ENCODE peak calls at places on chromosomes 2 and 18, in eight cellular contexts. W, P, L, F, C, H, U and E are unnamed samples.

GRCh38 chr2:71713581-71714580 is 260.5 kb downstream of the DYSF start:
- DNase-seq in W (no peak), P (no peak), L (no peak), F (no peak), C (peak; percentile 60), H (peak; percentile 39), U (no peak), E (no peak)

GRCh38 chr2:108263425-108263824 is 23.7 kb downstream of the SULT1C3 start:
- DNase-seq in W (no peak), P (no peak), L (no peak), F (no peak), C (no peak), H (no peak), U (no peak), E (no peak)

GRCh38 chr18:78771496-78772368 is 207.9 kb upstream of the SALL3 start:
- DNase-seq in W (no peak), P (no peak), L (no peak), F (no peak), C (no peak), H (no peak), U (no peak), E (no peak)

GRCh38 chr2:234482807-234483206 is 14.1 kb downstream of the ARL4C start:
- DNase-seq in W (no peak), P (no peak), L (no peak), F (no peak), C (no peak), H (no peak), U (no peak), E (no peak)

GRCh38 chr18:12699747-12700146 is 2.8 kb downstream of the CEP76 start:
- DNase-seq in W (no peak), P (no peak), L (no peak), F (no peak), C (no peak), H (no peak), U (no peak), E (no peak)

GRCh38 chr2:184444623-184445223 is 153.6 kb upstream of the ZNF804A start:
- DNase-seq in W (no peak), P (no peak), L (no peak), F (no peak), C (no peak), H (no peak), U (no peak), E (no peak)

GRCh38 chr2:68762665-68763064 is 28.1 kb downstream of the ARHGAP25 start:
- DNase-seq in W (no peak), P (no peak), L (no peak), F (peak; percentile 37), C (no peak), H (peak; percentile 79), U (no peak), E (no peak)

GRCh38 chr2:72147303-72147970 is at the start of gene CYP26B1:
- DNase-seq in W (no peak), P (no peak), L (peak; percentile 12), F (no peak), C (peak; percentile 60), H (no peak), U (peak; percentile 60), E (peak; percentile 64)

GRCh38 chr2:134603966-134604365 is 114.8 kb downstream of the TMEM163 start:
- DNase-seq in W (no peak), P (no peak), L (no peak), F (no peak), C (no peak), H (no peak), U (no peak), E (no peak)

GRCh38 chr2:263774-264492 is at the start of gene SH3YL1:
- DNase-seq in W (peak; percentile 66), P (peak; percentile 69), L (peak; percentile 71), F (no peak), C (peak; percentile 71), H (no peak), U (no peak), E (peak; percentile 90)

GRCh38 chr2:58336416-58336815 is 95.3 kb upstream of the FANCL start:
- DNase-seq in W (no peak), P (no peak), L (no peak), F (no peak), C (no peak), H (no peak), U (no peak), E (no peak)

GRCh38 chr18:41134426-41134825 is 820.6 kb upstream of the PIK3C3 start:
- DNase-seq in W (no peak), P (no peak), L (no peak), F (no peak), C (no peak), H (peak; percentile 24), U (no peak), E (no peak)

GRCh38 chr2:234951386-234952269 is at the start of gene SH3BP4:
- DNase-seq in W (no peak), P (no peak), L (peak; percentile 38), F (peak; percentile 11), C (peak; percentile 86), H (peak; percentile 72), U (peak; percentile 85), E (peak; percentile 91)

GRCh38 chr2:83686863-83687262 is 772.2 kb downstream of the SUCLG1 start:
- DNase-seq in W (no peak), P (no peak), L (no peak), F (no peak), C (no peak), H (no peak), U (no peak), E (no peak)

GRCh38 chr2:27667439-27667838 is 3.8 kb downstream of the SLC4A1AP start:
- DNase-seq in W (no peak), P (no peak), L (no peak), F (no peak), C (no peak), H (no peak), U (no peak), E (no peak)

GRCh38 chr2:217942731-217943335 is 60.0 kb downstream of the TNS1 start:
- DNase-seq in W (no peak), P (no peak), L (no peak), F (no peak), C (no peak), H (no peak), U (peak; percentile 56), E (peak; percentile 68)
- H3K4me3 ChIP-seq in W (no peak overlapping the region), P (no peak overlapping the region), L (peak overlapping the region; percentile 67), F (no peak overlapping the region), C (peak overlapping the region; percentile 80), H (peak overlapping the region; percentile 63), U (peak overlapping the region; percentile 88), E (peak overlapping the region; percentile 86)

DNA sequence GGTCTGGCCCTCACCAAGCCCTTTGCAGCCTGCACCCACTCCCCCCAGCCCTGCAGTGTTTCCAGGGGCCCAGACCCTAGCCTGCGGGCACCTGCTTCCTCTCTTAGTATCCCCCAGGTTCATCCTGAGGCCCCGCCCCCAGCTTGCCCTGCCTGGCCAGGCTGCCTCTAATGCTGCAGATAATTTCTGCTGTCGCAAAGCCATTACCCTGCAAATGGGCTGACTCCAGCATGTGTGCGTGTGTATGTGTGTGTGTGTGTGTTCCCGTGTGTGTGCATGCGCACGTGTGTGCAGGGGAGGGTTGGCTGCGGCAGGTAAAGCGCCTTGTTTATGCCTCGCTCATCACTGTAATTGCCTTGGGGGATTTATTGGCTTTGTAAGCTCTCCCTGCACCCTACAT is 7.6 kb upstream of the PRSS56 start:
- DNase-seq in W (no peak), P (no peak), L (no peak), F (no peak), C (no peak), H (no peak), U (no peak), E (no peak)
- H3K27ac ChIP-seq in W (no peak overlapping the region), P (no peak overlapping the region), L (no peak overlapping the region), F (no peak overlapping the region), C (no peak overlapping the region), H (no peak overlapping the region), U (no peak overlapping the region), E (no peak overlapping the region)

DNA sequence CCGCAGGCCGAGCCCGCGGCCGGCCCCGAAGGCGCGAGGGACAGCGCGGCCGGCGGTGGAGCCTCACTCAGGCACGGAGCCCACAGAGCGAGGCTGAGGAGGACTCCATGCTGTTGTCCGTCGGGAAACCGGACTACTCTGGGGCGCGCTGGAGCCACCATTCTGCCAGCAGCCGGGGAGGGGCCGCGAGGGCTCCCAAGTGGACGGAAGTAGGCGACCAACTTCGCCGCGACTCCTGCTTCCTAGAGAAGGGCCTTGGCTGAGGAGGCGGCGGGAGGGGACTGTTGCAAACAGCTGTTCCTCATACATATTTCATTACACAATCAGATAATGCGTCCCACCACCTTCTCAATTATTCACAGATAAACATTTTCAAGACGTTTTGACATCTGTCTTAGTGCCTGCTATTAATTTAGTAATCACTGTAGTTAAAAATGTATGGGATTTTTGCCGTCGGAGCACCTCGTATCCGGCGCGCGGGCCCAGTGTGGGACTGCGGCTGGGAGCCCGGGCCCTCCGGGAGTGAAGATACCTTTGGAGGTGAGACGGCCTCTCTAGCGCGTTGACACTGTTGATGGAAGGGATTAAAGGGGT is 11.7 kb upstream of the SIX3 start:
- DNase-seq in W (no peak), P (no peak), L (no peak), F (no peak), C (no peak), H (no peak), U (no peak), E (no peak)
- H3K4me3 ChIP-seq in W (no peak overlapping the region), P (no peak overlapping the region), L (no peak overlapping the region), F (no peak overlapping the region), C (no peak overlapping the region), H (no peak overlapping the region), U (peak overlapping the region; percentile 37), E (no peak overlapping the region)

GRCh38 chr2:20667151-20667530 is 197 bp downstream of the GDF7 start:
- DNase-seq in W (no peak), P (no peak), L (no peak), F (no peak), C (no peak), H (no peak), U (no peak), E (peak; percentile 57)
- H3K27ac ChIP-seq in W (no peak overlapping the region), P (no peak overlapping the region), L (no peak overlapping the region), F (no peak overlapping the region), C (no peak overlapping the region), H (no peak overlapping the region), U (peak overlapping the region; percentile 47), E (no peak overlapping the region)

DNA sequence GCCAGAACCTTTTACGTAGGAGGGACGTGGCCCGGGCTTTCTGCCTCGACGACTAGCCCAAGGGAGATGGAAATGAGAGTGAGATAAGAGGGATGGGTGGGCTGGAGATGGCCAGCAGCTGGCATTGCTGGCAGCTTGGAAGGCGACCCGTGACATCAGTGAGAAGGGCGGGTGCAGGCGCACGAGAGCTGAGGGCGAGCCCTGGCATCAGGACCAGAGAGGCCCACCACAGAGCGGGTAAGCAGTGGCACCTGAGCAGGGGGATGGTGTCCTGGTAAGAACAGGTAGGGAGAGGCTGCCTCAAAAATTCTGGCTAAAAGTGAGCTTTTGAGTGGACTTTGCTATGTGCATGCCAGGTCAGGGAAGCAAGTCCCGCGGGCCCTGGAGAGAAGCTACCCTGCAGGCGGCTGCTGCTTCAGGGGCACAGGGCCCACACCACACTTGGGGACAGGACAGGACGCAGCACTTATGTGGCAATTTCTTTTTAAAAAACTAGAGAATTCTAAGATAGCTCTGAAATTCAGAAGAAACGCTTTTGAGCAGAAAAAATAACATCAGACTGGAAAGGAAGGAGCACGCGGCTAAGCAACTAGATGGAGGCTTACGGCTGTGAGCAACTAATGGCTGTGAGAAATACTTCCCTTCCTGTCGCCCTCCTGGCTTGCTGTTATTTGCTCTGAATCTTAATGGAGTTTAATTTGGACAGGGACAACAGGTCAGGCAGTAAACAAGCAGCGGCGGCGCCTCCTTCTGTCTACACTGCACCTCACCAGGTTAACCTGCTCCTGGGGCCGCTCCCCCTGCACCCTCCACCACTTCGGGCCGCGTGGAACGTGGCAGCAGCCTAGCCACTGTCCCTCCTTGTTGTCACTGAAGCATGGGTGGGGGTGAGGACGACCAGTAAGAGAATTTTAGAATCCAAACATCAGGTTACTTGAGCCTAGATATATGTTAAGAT is 20.5 kb downstream of the THAP4 start:
- DNase-seq in W (no peak), P (no peak), L (no peak), F (no peak), C (no peak), H (no peak), U (peak; percentile 48), E (no peak)
- H3K4me3 ChIP-seq in W (no peak overlapping the region), P (peak overlapping the region; percentile 91), L (peak overlapping the region; percentile 44), F (no peak overlapping the region), C (no peak overlapping the region), H (no peak overlapping the region), U (peak overlapping the region; percentile 46), E (peak overlapping the region; percentile 45)